ENCODE peak calls at places on chromosomes 11 and 22, in four cellular contexts. One of them, this sample, is unnamed.
A peak's percentile ranks its signal among the peaks of the same experiment; 100 is the strongest.

GRCh38 chr22:26428515-26429457 is at the start of gene ASPHD2:
- DNase-seq in K562: peak; percentile 83
- DNase-seq in HepG2: no peak
- DNase-seq in H1: peak; percentile 75
- DNase-seq in this sample: no peak

GRCh38 chr11:74520316-74520715 is 26.8 kb upstream of the LIPT2 start:
- DNase-seq in K562: no peak
- DNase-seq in HepG2: no peak
- DNase-seq in H1: no peak
- DNase-seq in this sample: no peak

GRCh38 chr11:11178671-11179070 is 174.4 kb downstream of the CSNK2A3 start:
- DNase-seq in K562: no peak
- DNase-seq in HepG2: no peak
- DNase-seq in H1: no peak
- DNase-seq in this sample: no peak

GRCh38 chr11:74570266-74571061 is 21.9 kb upstream of the POLD3 start:
- DNase-seq in K562: peak; percentile 67
- DNase-seq in HepG2: peak; percentile 57
- DNase-seq in H1: peak; percentile 50
- DNase-seq in this sample: peak; percentile 48

GRCh38 chr11:57073121-57073520 is 84.4 kb downstream of the OR5AK2 start:
- DNase-seq in K562: no peak
- DNase-seq in HepG2: no peak
- DNase-seq in H1: no peak
- DNase-seq in this sample: no peak

GRCh38 chr11:27904358-27905055 is 203.4 kb downstream of the KIF18A start:
- DNase-seq in K562: no peak
- DNase-seq in HepG2: no peak
- DNase-seq in H1: no peak
- DNase-seq in this sample: no peak

GRCh38 chr11:125190549-125190948 is 26.0 kb downstream of the PKNOX2 start:
- DNase-seq in K562: no peak
- DNase-seq in HepG2: no peak
- DNase-seq in H1: no peak
- DNase-seq in this sample: no peak

GRCh38 chr11:134372536-134372935 is 39.5 kb downstream of the B3GAT1 start:
- DNase-seq in K562: no peak
- DNase-seq in HepG2: no peak
- DNase-seq in H1: no peak
- DNase-seq in this sample: no peak

GRCh38 chr11:84249344-84250135 is 963.4 kb upstream of the CCDC90B start:
- DNase-seq in K562: no peak
- DNase-seq in HepG2: no peak
- DNase-seq in H1: no peak
- DNase-seq in this sample: no peak

GRCh38 chr11:94178331-94178730 is 49.7 kb downstream of the PANX1 start:
- DNase-seq in K562: no peak
- DNase-seq in HepG2: no peak
- DNase-seq in H1: no peak
- DNase-seq in this sample: no peak

GRCh38 chr11:87804176-87804575 is 371.1 kb downstream of the RAB38 start:
- DNase-seq in K562: no peak
- DNase-seq in HepG2: no peak
- DNase-seq in H1: no peak
- DNase-seq in this sample: no peak

GRCh38 chr11:87809256-87809655 is 366.0 kb downstream of the RAB38 start:
- DNase-seq in K562: no peak
- DNase-seq in HepG2: no peak
- DNase-seq in H1: no peak
- DNase-seq in this sample: no peak

GRCh38 chr11:87803748-87804147 is 371.5 kb downstream of the RAB38 start:
- DNase-seq in K562: no peak
- DNase-seq in HepG2: no peak
- DNase-seq in H1: no peak
- DNase-seq in this sample: no peak
- H3K4me1 ChIP-seq in K562: no peaks in the 10 kb centered on the region
- H3K4me1 ChIP-seq in HepG2: no peaks in the 10 kb centered on the region
- H3K4me1 ChIP-seq in H1: no peaks in the 10 kb centered on the region
- H3K4me1 ChIP-seq in this sample: no peaks in the 10 kb centered on the region

DNA sequence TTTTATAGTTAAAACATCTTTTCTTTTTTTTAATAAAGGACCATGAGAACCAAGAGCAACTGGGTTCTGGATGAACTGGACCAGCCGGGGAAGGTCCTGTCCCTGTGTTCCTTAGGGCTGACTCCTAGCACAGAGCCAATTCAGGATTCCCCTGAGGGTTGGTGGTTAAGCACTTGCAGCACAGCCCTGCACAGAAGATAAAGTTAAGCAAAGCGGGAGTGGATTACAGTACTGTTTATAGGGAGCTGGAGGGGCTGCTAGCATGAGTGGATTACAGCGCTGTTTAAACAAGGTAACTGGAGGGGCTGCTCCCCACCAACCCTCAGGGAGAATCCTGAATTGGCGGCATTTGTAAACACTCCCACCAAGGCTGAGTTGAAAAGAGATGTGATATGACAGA is 90.6 kb downstream of the CELSR1 start:
- DNase-seq in K562: no peak
- DNase-seq in HepG2: no peak
- DNase-seq in H1: no peak
- DNase-seq in this sample: no peak
- TF ChIP-seq FOSL1 in K562: no peak
- TF ChIP-seq FOSL1 in HepG2: no peak
- TF ChIP-seq FOSL1 in H1: no peak
- TF ChIP-seq FOSL1 in this sample: no peak

GRCh38 chr11:62395885-62396778 is 22.7 kb upstream of the SCGB1A1 start:
- DNase-seq in K562: no peak
- DNase-seq in HepG2: no peak
- DNase-seq in H1: no peak
- DNase-seq in this sample: no peak
- H3K4me1 ChIP-seq in K562: peaks cover 72% of the 10 kb centered on the region
- H3K4me1 ChIP-seq in HepG2: peaks cover 38% of the 10 kb centered on the region
- H3K4me1 ChIP-seq in H1: peaks cover 4% of the 10 kb centered on the region
- H3K4me1 ChIP-seq in this sample: peaks cover 9% of the 10 kb centered on the region

GRCh38 chr11:66421492-66422205 is 814 bp downstream of the NPAS4 start:
- DNase-seq in K562: peak; percentile 89
- DNase-seq in HepG2: peak; percentile 78
- DNase-seq in H1: peak; percentile 99
- DNase-seq in this sample: peak; percentile 55
- TF ChIP-seq FOSL1 in K562: peak; percentile 77
- TF ChIP-seq FOSL1 in HepG2: peak; percentile 100
- TF ChIP-seq FOSL1 in H1: no peak
- TF ChIP-seq FOSL1 in this sample: no peak

DNA sequence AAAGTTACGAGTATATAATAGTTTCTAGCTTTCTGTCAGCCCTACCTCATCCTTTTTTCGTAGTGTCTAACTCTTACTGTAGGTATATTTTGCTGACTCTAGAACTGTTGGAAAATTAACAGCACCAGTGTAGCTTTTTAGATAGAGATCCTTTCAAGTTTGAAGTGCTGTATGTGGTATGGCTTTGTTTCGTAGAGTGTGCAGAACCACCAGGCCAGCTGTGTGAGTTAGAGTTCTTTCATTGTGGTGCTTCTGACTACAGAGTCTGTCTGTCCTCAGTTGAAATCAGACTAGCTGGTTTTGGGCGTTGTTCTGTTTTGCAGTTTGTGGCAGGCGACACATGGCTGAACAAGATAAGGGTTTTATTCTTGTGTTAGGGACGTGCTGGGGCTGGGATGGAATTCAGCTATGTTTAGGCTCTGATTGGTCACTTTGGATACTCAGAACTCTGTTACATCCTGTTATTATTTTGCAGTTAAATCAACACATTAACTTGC is 3.2 kb downstream of the ARHGEF12 start:
- DNase-seq in K562: peak; percentile 67
- DNase-seq in HepG2: peak; percentile 40
- DNase-seq in H1: no peak
- DNase-seq in this sample: no peak
- H3K4me1 ChIP-seq in K562: peaks cover 18% of the 10 kb centered on the region
- H3K4me1 ChIP-seq in HepG2: peaks cover 62% of the 10 kb centered on the region
- H3K4me1 ChIP-seq in H1: peaks cover 8% of the 10 kb centered on the region
- H3K4me1 ChIP-seq in this sample: peaks cover 69% of the 10 kb centered on the region

GRCh38 chr22:46070722-46071450 is 79.4 kb upstream of the PPARA start:
- DNase-seq in K562: no peak
- DNase-seq in HepG2: no peak
- DNase-seq in H1: peak; percentile 71
- DNase-seq in this sample: no peak

GRCh38 chr22:46072981-46073682 is 77.2 kb upstream of the PPARA start:
- DNase-seq in K562: no peak
- DNase-seq in HepG2: no peak
- DNase-seq in H1: no peak
- DNase-seq in this sample: no peak

GRCh38 chr22:46071451-46072029 is 78.8 kb upstream of the PPARA start:
- DNase-seq in K562: no peak
- DNase-seq in HepG2: no peak
- DNase-seq in H1: peak; percentile 76
- DNase-seq in this sample: peak; percentile 80

GRCh38 chr22:46073683-46074504 is 76.4 kb upstream of the PPARA start:
- DNase-seq in K562: no peak
- DNase-seq in HepG2: no peak
- DNase-seq in H1: no peak
- DNase-seq in this sample: no peak

GRCh38 chr22:46072030-46072881 is 78.1 kb upstream of the PPARA start:
- DNase-seq in K562: no peak
- DNase-seq in HepG2: no peak
- DNase-seq in H1: peak; percentile 68
- DNase-seq in this sample: no peak
- TF ChIP-seq FOSL1 in K562: no peak
- TF ChIP-seq FOSL1 in HepG2: no peak
- TF ChIP-seq FOSL1 in H1: no peak
- TF ChIP-seq FOSL1 in this sample: no peak

GRCh38 chr11:128626913-128627665 is 39.7 kb upstream of the ETS1 start:
- DNase-seq in K562: no peak
- DNase-seq in HepG2: no peak
- DNase-seq in H1: peak; percentile 41
- DNase-seq in this sample: no peak

GRCh38 chr11:128622137-128622523 is 34.8 kb upstream of the ETS1 start:
- DNase-seq in K562: no peak
- DNase-seq in HepG2: no peak
- DNase-seq in H1: no peak
- DNase-seq in this sample: no peak

GRCh38 chr11:128625316-128625715 is 38.0 kb upstream of the ETS1 start:
- DNase-seq in K562: no peak
- DNase-seq in HepG2: no peak
- DNase-seq in H1: peak; percentile 41
- DNase-seq in this sample: no peak

GRCh38 chr11:128625766-128626165 is 38.4 kb upstream of the ETS1 start:
- DNase-seq in K562: no peak
- DNase-seq in HepG2: no peak
- DNase-seq in H1: no peak
- DNase-seq in this sample: no peak

GRCh38 chr11:128624269-128625170 is 37.2 kb upstream of the ETS1 start:
- DNase-seq in K562: no peak
- DNase-seq in HepG2: no peak
- DNase-seq in H1: peak; percentile 43
- DNase-seq in this sample: no peak
- H3K4me1 ChIP-seq in K562: no peaks in the 10 kb centered on the region
- H3K4me1 ChIP-seq in HepG2: no peaks in the 10 kb centered on the region
- H3K4me1 ChIP-seq in H1: peaks cover 3% of the 10 kb centered on the region
- H3K4me1 ChIP-seq in this sample: no peaks in the 10 kb centered on the region

GRCh38 chr11:41613321-41613720 is 153.9 kb upstream of the LRRC4C start:
- DNase-seq in K562: no peak
- DNase-seq in HepG2: no peak
- DNase-seq in H1: no peak
- DNase-seq in this sample: no peak

GRCh38 chr11:41612415-41612814 is 153.0 kb upstream of the LRRC4C start:
- DNase-seq in K562: no peak
- DNase-seq in HepG2: no peak
- DNase-seq in H1: no peak
- DNase-seq in this sample: no peak
- TF ChIP-seq FOSL1 in K562: no peak
- TF ChIP-seq FOSL1 in HepG2: no peak
- TF ChIP-seq FOSL1 in H1: no peak
- TF ChIP-seq FOSL1 in this sample: no peak

This sample was measured in HCT116.